ENCODE peak calls at places on chromosomes 2 and 18, in four cellular contexts. Z is iPS DF 6.9, V is neuronal stem cell, X is colonic mucosa. A is an unnamed sample. For H3K27me3, the result is how much of the 10 kb centered on the place peaks cover.

GRCh38 chr18:9757851-9758587 is 49.9 kb downstream of the RAB31 start:
- DNase-seq in Z (no peak), X (no peak), V (no peak), A (no peak)

GRCh38 chr2:130310881-130311280 is 31.8 kb upstream of the IMP4 start:
- DNase-seq in V (no peak), X (no peak), Z (no peak), A (no peak)

GRCh38 chr18:49884465-49884864 is 71.1 kb upstream of the ACAA2 start:
- DNase-seq in Z (no peak), X (no peak), V (no peak), A (no peak)

GRCh38 chr2:230929381-230930148 is 4.5 kb upstream of the GPR55 start:
- DNase-seq in Z (no peak), V (no peak), X (no peak), A (no peak)

GRCh38 chr2:18949871-18950597 is 360.7 kb upstream of the NT5C1B start:
- DNase-seq in V (no peak), Z (no peak), X (no peak), A (no peak)

GRCh38 chr2:219912530-219912929 is 285.1 kb downstream of the SLC4A3 start:
- DNase-seq in Z (no peak), X (no peak), V (no peak), A (no peak)

GRCh38 chr2:194999771-195000170 is 657.3 kb upstream of the SLC39A10 start:
- DNase-seq in Z (no peak), X (no peak), V (no peak), A (no peak)

GRCh38 chr2:197263077-197263476 is 47.5 kb downstream of the ANKRD44 start:
- DNase-seq in V (no peak), X (no peak), Z (no peak), A (no peak)

GRCh38 chr2:189104926-189105325 is 74.6 kb downstream of the COL5A2 start:
- DNase-seq in Z (no peak), V (no peak), X (no peak), A (no peak)

GRCh38 chr2:161415467-161416293 is 417 bp upstream of the TBR1 start:
- DNase-seq in Z (no peak), X (no peak), V (peak), A (no peak)
- H3K27me3 ChIP-seq in Z (half or more), X (half or more), V (under half), A (under half)

GRCh38 chr2:46831037-46831868 is 84.4 kb downstream of the MCFD2 start:
- DNase-seq in V (no peak), Z (no peak), X (no peak), A (no peak)
- H3K27me3 ChIP-seq in V (under half), Z (under half), X (under half), A (under half)

GRCh38 chr2:121583555-121583954 is 52.9 kb downstream of the RNU4ATAC start:
- DNase-seq in V (no peak), X (no peak), Z (no peak), A (no peak)
- H3K27me3 ChIP-seq in V (under half), X (under half), Z (under half), A (under half)

DNA sequence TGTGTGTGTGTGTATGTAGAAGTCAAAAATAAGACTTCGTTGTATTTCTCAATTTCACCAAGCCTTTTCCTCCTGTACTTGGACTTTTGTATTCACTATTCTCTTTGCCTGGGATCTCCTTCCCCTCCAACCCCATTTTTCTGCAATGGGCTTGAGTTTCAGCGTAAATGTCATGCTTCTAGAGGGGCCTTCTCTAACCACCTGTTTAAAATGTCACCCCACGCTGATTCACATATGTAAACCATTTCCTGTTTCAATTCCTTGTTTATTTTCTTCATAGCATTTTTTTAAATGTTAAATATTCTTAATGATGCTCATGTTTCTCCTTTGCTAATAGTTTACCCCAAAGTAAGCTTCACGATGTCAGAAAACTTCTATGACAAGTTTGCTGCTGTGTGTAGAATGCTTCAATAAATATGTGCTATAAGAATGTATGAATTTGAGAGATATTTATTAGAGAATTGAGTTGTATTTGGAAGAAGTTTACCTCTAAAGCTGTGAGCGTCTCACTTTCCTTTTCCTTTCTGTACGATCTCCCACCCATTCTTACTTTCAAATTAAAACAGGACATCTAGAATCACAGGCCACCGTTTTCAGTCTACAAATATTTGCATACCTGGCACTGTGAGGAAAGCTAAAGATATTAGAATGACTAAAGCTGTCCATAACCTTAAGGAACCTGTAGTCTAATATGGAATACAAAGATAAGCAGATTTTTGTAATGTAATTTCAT is 762.4 kb downstream of the LRRTM4 start:
- DNase-seq in Z (no peak), X (no peak), V (no peak), A (no peak)
- H3K27me3 ChIP-seq in Z (under half), X (under half), V (under half), A (under half)

DNA sequence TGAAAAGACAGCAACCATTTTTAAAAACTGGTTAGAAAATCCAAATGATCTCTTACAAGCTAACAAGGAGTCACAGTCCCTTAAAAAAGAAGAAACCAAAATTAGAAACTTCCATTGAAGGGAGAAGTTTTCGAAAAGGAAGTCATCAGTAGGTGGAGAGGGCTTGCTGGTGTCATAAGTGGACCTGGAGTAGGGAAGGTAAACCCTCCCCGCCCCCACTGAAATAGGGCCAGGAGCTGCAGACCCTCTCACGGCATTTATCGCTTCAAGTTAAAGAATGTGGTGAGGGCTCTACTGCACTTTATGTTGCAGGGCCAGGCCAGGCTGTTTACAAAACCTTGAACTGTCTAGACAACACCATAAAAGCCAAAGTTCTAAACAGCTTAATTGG is 2.9 kb downstream of the HOXD11 start:
- DNase-seq in X (no peak), V (no peak), Z (no peak), A (no peak)
- H3K27me3 ChIP-seq in X (half or more), V (half or more), Z (half or more), A (under half)

GRCh38 chr2:211755187-211755586 is 783.4 kb downstream of the ERBB4 start:
- DNase-seq in V (no peak), Z (no peak), X (no peak), A (no peak)
- H3K27me3 ChIP-seq in V (under half), Z (under half), X (under half), A (under half)

DNA sequence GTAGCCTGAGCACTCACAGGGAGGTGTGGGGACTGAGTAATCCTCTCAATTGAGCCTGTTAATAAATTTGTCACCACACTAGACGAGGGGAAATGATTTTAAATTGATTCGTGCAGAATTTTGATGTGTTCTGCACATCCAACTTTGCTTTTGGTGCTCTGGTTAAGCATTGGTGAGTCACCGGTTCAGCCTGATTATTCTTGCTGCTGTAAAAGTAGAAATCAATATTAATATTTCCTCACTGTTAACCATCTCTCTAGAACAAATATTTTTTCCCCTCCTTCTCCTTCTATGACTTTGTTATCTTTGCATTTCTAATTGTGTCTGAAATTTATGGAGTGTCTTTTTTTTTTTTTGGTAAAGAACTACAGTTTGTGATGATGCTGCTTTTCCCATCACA is 482.1 kb downstream of the TSN start:
- DNase-seq in V (no peak), X (no peak), Z (no peak), A (no peak)
- H3K27me3 ChIP-seq in V (under half), X (under half), Z (under half), A (under half)

GRCh38 chr2:118077636-118078247 is 10.5 kb upstream of the INSIG2 start:
- DNase-seq in X (no peak), Z (no peak), V (no peak), A (no peak)
- H3K27me3 ChIP-seq in X (under half), Z (under half), V (under half), A (under half)

A was measured in Panc1.